ENCODE peak calls at places on chromosomes 3 and 15, in eight cellular contexts. One of them, this sample, is unnamed.

GRCh38 chr3:58766587-58767282 is 100.2 kb upstream of the FAM3D start:
- DNase-seq in H9: no peak
- DNase-seq in CD14-positive monocyte: no peak
- DNase-seq in epithelial cell of esophagus: no peak
- DNase-seq in neural progenitor cell: no peak
- DNase-seq in GM23338: no peak
- DNase-seq in MCF 10A: no peak
- DNase-seq in endothelial cell: no peak
- DNase-seq in this sample: no peak

GRCh38 chr15:38690737-38691332 is 126.2 kb upstream of the RASGRP1 start:
- DNase-seq in GM23338: peak; percentile 87
- DNase-seq in endothelial cell: peak; percentile 80
- DNase-seq in MCF 10A: peak; percentile 81
- DNase-seq in neural progenitor cell: peak; percentile 83
- DNase-seq in CD14-positive monocyte: no peak
- DNase-seq in epithelial cell of esophagus: peak; percentile 80
- DNase-seq in H9: peak; percentile 75
- DNase-seq in this sample: peak; percentile 51

GRCh38 chr3:182592747-182593146 is 200.6 kb upstream of the ATP11B start:
- DNase-seq in epithelial cell of esophagus: no peak
- DNase-seq in endothelial cell: no peak
- DNase-seq in CD14-positive monocyte: no peak
- DNase-seq in neural progenitor cell: no peak
- DNase-seq in GM23338: no peak
- DNase-seq in H9: no peak
- DNase-seq in MCF 10A: no peak
- DNase-seq in this sample: no peak

GRCh38 chr15:58015565-58015964 is 49.9 kb downstream of the ALDH1A2 start:
- DNase-seq in endothelial cell: no peak
- DNase-seq in epithelial cell of esophagus: peak; percentile 69
- DNase-seq in CD14-positive monocyte: no peak
- DNase-seq in GM23338: no peak
- DNase-seq in H9: no peak
- DNase-seq in neural progenitor cell: no peak
- DNase-seq in MCF 10A: no peak
- DNase-seq in this sample: no peak

GRCh38 chr15:60695713-60696522 is 217.0 kb upstream of the ICE2 start:
- DNase-seq in endothelial cell: no peak
- DNase-seq in epithelial cell of esophagus: peak; percentile 11
- DNase-seq in neural progenitor cell: no peak
- DNase-seq in CD14-positive monocyte: no peak
- DNase-seq in GM23338: no peak
- DNase-seq in MCF 10A: no peak
- DNase-seq in H9: no peak
- DNase-seq in this sample: peak; percentile 11

GRCh38 chr3:18868911-18869689 is 279.2 kb upstream of the KCNH8 start:
- DNase-seq in MCF 10A: peak; percentile 48
- DNase-seq in H9: no peak
- DNase-seq in GM23338: no peak
- DNase-seq in epithelial cell of esophagus: peak; percentile 2
- DNase-seq in CD14-positive monocyte: no peak
- DNase-seq in endothelial cell: no peak
- DNase-seq in neural progenitor cell: no peak
- DNase-seq in this sample: no peak

GRCh38 chr3:66298591-66298990 is 77.8 kb downstream of the SLC25A26 start:
- DNase-seq in epithelial cell of esophagus: no peak
- DNase-seq in MCF 10A: no peak
- DNase-seq in CD14-positive monocyte: no peak
- DNase-seq in H9: no peak
- DNase-seq in endothelial cell: no peak
- DNase-seq in neural progenitor cell: no peak
- DNase-seq in GM23338: no peak
- DNase-seq in this sample: no peak

GRCh38 chr15:73962409-73962808 is 29.7 kb downstream of the STOML1 start:
- DNase-seq in endothelial cell: no peak
- DNase-seq in neural progenitor cell: no peak
- DNase-seq in H9: no peak
- DNase-seq in epithelial cell of esophagus: no peak
- DNase-seq in CD14-positive monocyte: no peak
- DNase-seq in GM23338: no peak
- DNase-seq in MCF 10A: no peak
- DNase-seq in this sample: no peak

GRCh38 chr3:16101295-16102186 is 72.9 kb upstream of the GALNT15 start:
- DNase-seq in endothelial cell: no peak
- DNase-seq in CD14-positive monocyte: no peak
- DNase-seq in MCF 10A: peak; percentile 96
- DNase-seq in neural progenitor cell: no peak
- DNase-seq in epithelial cell of esophagus: peak; percentile 99
- DNase-seq in GM23338: no peak
- DNase-seq in H9: no peak
- DNase-seq in this sample: no peak

GRCh38 chr15:99059010-99059981 is 45.6 kb upstream of the SYNM start:
- DNase-seq in CD14-positive monocyte: no peak
- DNase-seq in endothelial cell: peak; percentile 88
- DNase-seq in MCF 10A: peak; percentile 50
- DNase-seq in epithelial cell of esophagus: peak; percentile 64
- DNase-seq in H9: peak; percentile 85
- DNase-seq in neural progenitor cell: peak; percentile 93
- DNase-seq in GM23338: peak; percentile 92
- DNase-seq in this sample: peak; percentile 90

GRCh38 chr15:30901889-30902288 is 1.8 kb upstream of the FAN1 start:
- DNase-seq in epithelial cell of esophagus: no peak
- DNase-seq in MCF 10A: no peak
- DNase-seq in H9: no peak
- DNase-seq in neural progenitor cell: no peak
- DNase-seq in GM23338: no peak
- DNase-seq in endothelial cell: no peak
- DNase-seq in CD14-positive monocyte: no peak
- DNase-seq in this sample: no peak

GRCh38 chr15:30905821-30906220 is 2.1 kb downstream of the FAN1 start:
- DNase-seq in MCF 10A: no peak
- DNase-seq in CD14-positive monocyte: no peak
- DNase-seq in GM23338: peak; percentile 41
- DNase-seq in H9: no peak
- DNase-seq in epithelial cell of esophagus: no peak
- DNase-seq in endothelial cell: no peak
- DNase-seq in neural progenitor cell: no peak
- DNase-seq in this sample: no peak

GRCh38 chr15:30904812-30905211 is 1.1 kb downstream of the FAN1 start:
- DNase-seq in H9: no peak
- DNase-seq in neural progenitor cell: no peak
- DNase-seq in endothelial cell: no peak
- DNase-seq in CD14-positive monocyte: no peak
- DNase-seq in GM23338: no peak
- DNase-seq in MCF 10A: no peak
- DNase-seq in epithelial cell of esophagus: no peak
- DNase-seq in this sample: no peak

GRCh38 chr15:30906366-30906765 is 2.7 kb downstream of the FAN1 start:
- DNase-seq in epithelial cell of esophagus: peak; percentile 10
- DNase-seq in neural progenitor cell: no peak
- DNase-seq in H9: no peak
- DNase-seq in CD14-positive monocyte: no peak
- DNase-seq in GM23338: no peak
- DNase-seq in MCF 10A: no peak
- DNase-seq in endothelial cell: no peak
- DNase-seq in this sample: no peak

GRCh38 chr15:30903497-30904187 is at the start of gene FAN1:
- DNase-seq in endothelial cell: peak; percentile 85
- DNase-seq in H9: peak; percentile 81
- DNase-seq in CD14-positive monocyte: peak; percentile 61
- DNase-seq in neural progenitor cell: peak; percentile 90
- DNase-seq in epithelial cell of esophagus: peak; percentile 95
- DNase-seq in MCF 10A: peak; percentile 91
- DNase-seq in GM23338: peak; percentile 91
- DNase-seq in this sample: peak; percentile 91
- TF ChIP-seq CTCF in endothelial cell: no peak
- TF ChIP-seq CTCF in H9: no peak
- TF ChIP-seq CTCF in CD14-positive monocyte: no peak
- TF ChIP-seq CTCF in neural progenitor cell: no peak
- TF ChIP-seq CTCF in epithelial cell of esophagus: no peak
- TF ChIP-seq CTCF in MCF 10A: no peak
- TF ChIP-seq CTCF in GM23338: no peak
- TF ChIP-seq CTCF in this sample: no peak

GRCh38 chr3:47010050-47010712 is 30.7 kb downstream of the NBEAL2 start:
- DNase-seq in CD14-positive monocyte: peak; percentile 45
- DNase-seq in neural progenitor cell: no peak
- DNase-seq in GM23338: no peak
- DNase-seq in H9: no peak
- DNase-seq in epithelial cell of esophagus: no peak
- DNase-seq in MCF 10A: no peak
- DNase-seq in endothelial cell: peak; percentile 13
- DNase-seq in this sample: peak; percentile 17

GRCh38 chr3:47010910-47011309 is 31.4 kb downstream of the NBEAL2 start:
- DNase-seq in neural progenitor cell: no peak
- DNase-seq in CD14-positive monocyte: peak; percentile 13
- DNase-seq in epithelial cell of esophagus: no peak
- DNase-seq in endothelial cell: no peak
- DNase-seq in MCF 10A: no peak
- DNase-seq in GM23338: no peak
- DNase-seq in H9: no peak
- DNase-seq in this sample: no peak

GRCh38 chr3:47008258-47008671 is 28.8 kb downstream of the NBEAL2 start:
- DNase-seq in neural progenitor cell: no peak
- DNase-seq in CD14-positive monocyte: peak; percentile 19
- DNase-seq in epithelial cell of esophagus: no peak
- DNase-seq in endothelial cell: no peak
- DNase-seq in H9: no peak
- DNase-seq in GM23338: no peak
- DNase-seq in MCF 10A: no peak
- DNase-seq in this sample: peak; percentile 21

GRCh38 chr3:47008851-47009224 is 29.4 kb downstream of the NBEAL2 start:
- DNase-seq in GM23338: no peak
- DNase-seq in H9: no peak
- DNase-seq in endothelial cell: no peak
- DNase-seq in MCF 10A: no peak
- DNase-seq in epithelial cell of esophagus: no peak
- DNase-seq in neural progenitor cell: no peak
- DNase-seq in CD14-positive monocyte: no peak
- DNase-seq in this sample: no peak

GRCh38 chr3:47009225-47010049 is 30.0 kb downstream of the NBEAL2 start:
- DNase-seq in neural progenitor cell: peak; percentile 95
- DNase-seq in MCF 10A: no peak
- DNase-seq in epithelial cell of esophagus: peak; percentile 83
- DNase-seq in endothelial cell: peak; percentile 73
- DNase-seq in H9: peak; percentile 95
- DNase-seq in GM23338: peak; percentile 89
- DNase-seq in CD14-positive monocyte: peak; percentile 73
- DNase-seq in this sample: peak; percentile 98
- TF ChIP-seq CTCF in neural progenitor cell: peak; percentile 9
- TF ChIP-seq CTCF in MCF 10A: no peak
- TF ChIP-seq CTCF in epithelial cell of esophagus: no peak
- TF ChIP-seq CTCF in endothelial cell: peak; percentile 15
- TF ChIP-seq CTCF in H9: no peak
- TF ChIP-seq CTCF in GM23338: no peak
- TF ChIP-seq CTCF in CD14-positive monocyte: no peak
- TF ChIP-seq CTCF in this sample: no peak

GRCh38 chr3:107911337-107912000 is 179.4 kb downstream of the CD47 start:
- DNase-seq in CD14-positive monocyte: no peak
- DNase-seq in neural progenitor cell: no peak
- DNase-seq in GM23338: no peak
- DNase-seq in epithelial cell of esophagus: peak; percentile 57
- DNase-seq in MCF 10A: peak; percentile 61
- DNase-seq in endothelial cell: no peak
- DNase-seq in H9: no peak
- DNase-seq in this sample: peak; percentile 25
- TF ChIP-seq CTCF in CD14-positive monocyte: no peak
- TF ChIP-seq CTCF in neural progenitor cell: no peak
- TF ChIP-seq CTCF in GM23338: peak; percentile 7
- TF ChIP-seq CTCF in epithelial cell of esophagus: no peak
- TF ChIP-seq CTCF in MCF 10A: no peak
- TF ChIP-seq CTCF in endothelial cell: no peak
- TF ChIP-seq CTCF in H9: no peak
- TF ChIP-seq CTCF in this sample: no peak

DNA sequence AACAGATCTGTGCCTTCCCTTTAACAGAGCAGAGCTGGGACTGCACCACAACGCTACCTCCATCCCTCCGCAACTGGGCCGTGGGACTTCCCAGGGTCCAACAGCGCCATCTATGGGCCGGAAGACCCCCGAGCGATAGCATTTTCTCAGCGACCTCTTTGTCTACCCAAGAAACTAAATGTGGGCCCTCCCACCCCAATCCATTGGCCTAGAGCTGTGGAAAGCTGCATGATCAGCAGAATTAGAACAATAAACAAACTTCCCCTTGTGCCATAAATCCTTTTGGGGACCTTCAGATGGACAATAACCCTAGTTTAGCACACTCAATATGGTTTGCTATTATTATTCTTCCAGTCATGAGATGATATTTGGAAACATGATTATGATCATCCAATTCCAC is 74.8 kb upstream of the NTRK3 start:
- DNase-seq in H9: peak; percentile 91
- DNase-seq in endothelial cell: peak; percentile 81
- DNase-seq in CD14-positive monocyte: no peak
- DNase-seq in MCF 10A: no peak
- DNase-seq in neural progenitor cell: peak; percentile 90
- DNase-seq in epithelial cell of esophagus: peak; percentile 5
- DNase-seq in GM23338: peak; percentile 94
- DNase-seq in this sample: peak; percentile 53
- TF ChIP-seq CTCF in H9: peak; percentile 94
- TF ChIP-seq CTCF in endothelial cell: peak; percentile 68
- TF ChIP-seq CTCF in CD14-positive monocyte: peak; percentile 60
- TF ChIP-seq CTCF in MCF 10A: peak; percentile 30
- TF ChIP-seq CTCF in neural progenitor cell: peak; percentile 87
- TF ChIP-seq CTCF in epithelial cell of esophagus: peak; percentile 9
- TF ChIP-seq CTCF in GM23338: peak; percentile 95
- TF ChIP-seq CTCF in this sample: peak; percentile 73

This sample was measured in GM20000.